ENCODE peak calls at places on chromosomes 4 and X, in seven cellular contexts. V is HCT116, H is HepG2, B is K562, G is GM12878, C is SK-N-SH, T is H1. Z is an unnamed sample.

GRCh38 chr4:95387719-95388118 is 161.1 kb downstream of the UNC5C start:
- DNase-seq in V (no peak), H (no peak), B (no peak), G (no peak), C (no peak), T (no peak), Z (no peak)

GRCh38 chr4:168409089-168409801 is 71.0 kb downstream of the DDX60L start:
- DNase-seq in V (no peak), H (no peak), B (no peak), G (no peak), C (no peak), T (no peak), Z (no peak)

GRCh38 chrX:41382699-41383645 is 49.0 kb downstream of the DDX3X start:
- DNase-seq in V (peak), H (no peak), B (no peak), G (no peak), C (no peak), T (no peak), Z (no peak)

GRCh38 chr4:152894673-152895072 is 41.5 kb upstream of the FHDC1 start:
- DNase-seq in V (peak), H (no peak), B (no peak), G (no peak), C (no peak), T (no peak), Z (no peak)

GRCh38 chrX:136850441-136851175 is 29.9 kb downstream of the RBMX start:
- DNase-seq in V (no peak), H (no peak), B (no peak), G (no peak), C (no peak), T (no peak), Z (no peak)

GRCh38 chr4:138522366-138522765 is 280.2 kb upstream of the SLC7A11 start:
- DNase-seq in V (peak), H (peak), B (no peak), G (no peak), C (no peak), T (no peak), Z (peak)

GRCh38 chr4:173499568-173500535 is 30.2 kb downstream of the HAND2 start:
- DNase-seq in V (no peak), H (no peak), B (no peak), G (no peak), C (no peak), T (peak), Z (no peak)

GRCh38 chr4:19675172-19675811 is 576.4 kb upstream of the SLIT2 start:
- DNase-seq in V (no peak), H (no peak), B (no peak), G (no peak), C (no peak), T (no peak), Z (no peak)

GRCh38 chr4:78656968-78657445 is 105.4 kb downstream of the ANXA3 start:
- DNase-seq in V (no peak), H (no peak), B (no peak), G (no peak), C (no peak), T (no peak), Z (no peak)

GRCh38 chrX:124151195-124151594 is 181.3 kb upstream of the TEX13D start:
- DNase-seq in V (no peak), H (no peak), B (no peak), G (no peak), C (no peak), T (no peak), Z (no peak)

GRCh38 chr4:185597532-185598188 is 62.4 kb upstream of the PDLIM3 start:
- DNase-seq in V (peak), H (peak), B (peak), G (peak), C (peak), T (peak), Z (peak)

GRCh38 chrX:102958794-102959193 is 21.7 kb downstream of the RAB40AL start:
- DNase-seq in V (no peak), H (no peak), B (no peak), G (no peak), C (no peak), T (no peak), Z (no peak)

GRCh38 chrX:139213241-139213709 is 317.3 kb upstream of the F9 start:
- DNase-seq in V (no peak), H (peak), B (peak), G (no peak), C (no peak), T (no peak), Z (no peak)

GRCh38 chr4:122142687-122143086 is 9.4 kb upstream of the BLTP1 start:
- DNase-seq in V (no peak), H (no peak), B (no peak), G (no peak), C (no peak), T (no peak), Z (no peak)

GRCh38 chr4:138919094-138919936 is 96.3 kb upstream of the NOCT start:
- DNase-seq in V (peak), H (peak), B (peak), G (peak), C (peak), T (peak), Z (peak)

GRCh38 chr4:25859429-25860148 is 3.2 kb downstream of the SEL1L3 start:
- DNase-seq in V (no peak), H (no peak), B (no peak), G (no peak), C (peak), T (no peak), Z (no peak)

GRCh38 chr4:14994242-14994641 is 8.0 kb upstream of the CPEB2 start:
- DNase-seq in V (no peak), H (no peak), B (no peak), G (no peak), C (no peak), T (no peak), Z (no peak)

GRCh38 chr4:121551881-121552280 is 144.9 kb downstream of the ANXA5 start:
- DNase-seq in V (no peak), H (peak), B (no peak), G (no peak), C (no peak), T (no peak), Z (no peak)

DNA sequence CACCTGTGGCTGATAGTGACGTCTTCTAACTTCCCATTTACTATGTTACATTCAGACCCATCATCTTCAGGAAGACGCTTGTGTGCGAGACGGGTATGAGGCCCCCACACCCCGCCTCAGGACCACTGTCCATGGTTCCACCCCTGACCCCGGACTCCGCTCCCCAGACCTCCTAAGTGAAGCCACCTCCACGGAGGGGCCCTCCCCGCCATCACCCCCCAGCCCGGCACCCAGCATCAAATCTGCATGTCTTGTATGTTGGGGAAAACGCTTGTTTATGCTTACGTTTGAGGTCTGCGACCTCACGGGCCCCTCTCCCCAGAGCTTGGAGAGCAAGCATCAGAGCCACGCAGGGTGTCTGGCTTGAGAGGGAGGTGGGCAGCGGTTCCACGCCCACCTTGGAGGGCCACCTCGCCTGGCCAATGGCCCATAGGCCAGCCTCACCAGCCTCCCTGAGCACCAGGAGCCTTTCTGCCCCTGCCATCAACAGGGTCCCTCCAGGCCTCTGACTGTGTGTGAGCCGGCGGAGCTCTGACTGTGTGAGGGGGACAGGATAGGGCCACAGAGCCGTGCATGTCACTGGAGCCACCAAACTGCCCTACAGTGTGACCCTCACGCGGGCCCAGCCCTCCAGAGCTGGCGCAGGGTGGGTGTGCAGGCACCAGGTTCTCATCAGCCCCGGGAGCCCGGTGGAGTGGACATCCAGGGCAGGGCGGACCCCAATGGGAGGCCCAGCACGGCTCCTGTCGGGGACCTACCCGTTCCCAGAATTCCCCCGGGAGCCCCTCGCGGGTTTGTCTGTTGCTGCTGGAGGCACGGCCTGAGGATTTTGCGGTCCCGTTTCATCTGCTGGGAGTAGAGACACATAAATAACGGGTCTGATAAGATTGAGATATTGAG is 88.4 kb upstream of the NKX1-1 start:
- DNase-seq in V (no peak), H (no peak), B (no peak), G (no peak), C (peak), T (no peak), Z (no peak)
- TF ChIP-seq JUND in V (no peak), H (no peak), B (no peak), G (no peak), C (no peak), T (no peak), Z (no peak)

GRCh38 chr4:101153653-101154052 is 193.7 kb downstream of the PPP3CA start:
- DNase-seq in V (no peak), H (no peak), B (no peak), G (no peak), C (no peak), T (no peak), Z (no peak)
- TF ChIP-seq JUND in V (no peak), H (no peak), B (no peak), G (no peak), C (no peak), T (no peak), Z (no peak)

DNA sequence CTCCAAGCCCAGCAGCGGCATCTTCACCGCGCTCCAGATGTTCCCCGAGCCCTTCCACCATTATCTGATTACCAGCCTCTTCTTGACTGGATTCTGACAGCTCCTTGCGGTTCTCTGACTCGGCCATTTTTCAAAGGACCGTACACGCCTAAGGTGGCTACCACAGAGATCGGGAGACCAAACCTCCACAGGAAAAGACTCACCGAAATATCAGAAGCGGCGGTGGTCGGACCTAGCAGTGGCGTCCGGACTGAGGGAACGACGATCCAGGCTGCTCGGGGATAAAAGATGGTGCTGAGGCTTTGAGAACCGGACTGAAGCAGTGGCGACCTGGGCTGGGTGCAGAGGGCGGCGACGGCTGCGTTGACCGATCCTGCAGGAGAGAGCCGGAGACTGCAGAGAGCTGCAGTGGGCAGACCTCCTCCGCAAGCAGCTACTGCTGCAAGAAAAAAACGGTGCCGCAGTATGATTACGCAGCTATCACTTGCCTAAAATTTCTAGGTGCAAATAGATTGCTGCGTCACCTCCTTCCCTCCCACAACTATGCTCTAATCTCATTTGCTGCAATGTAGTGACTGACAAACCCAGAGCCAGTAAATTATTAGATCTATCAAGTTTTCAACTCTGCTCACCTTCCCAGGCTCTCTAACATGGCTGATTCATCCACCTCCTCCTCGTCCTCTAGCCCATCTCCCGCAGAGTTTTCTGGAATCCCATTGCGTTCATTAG is at the start of gene NAP1L2:
- DNase-seq in V (no peak), H (no peak), B (no peak), G (no peak), C (no peak), T (peak), Z (peak)
- TF ChIP-seq JUND in V (no peak), H (no peak), B (no peak), G (no peak), C (no peak), T (no peak), Z (no peak)

GRCh38 chrX:2136848-2137247 is 363.9 kb downstream of the DHRSX start:
- DNase-seq in V (no peak), H (no peak), B (no peak), G (no peak), C (no peak), T (no peak), Z (no peak)

GRCh38 chrX:2134782-2135181 is 366.0 kb downstream of the DHRSX start:
- DNase-seq in V (no peak), H (no peak), B (no peak), G (no peak), C (no peak), T (no peak), Z (no peak)

GRCh38 chrX:2135421-2135820 is 365.4 kb downstream of the DHRSX start:
- DNase-seq in V (no peak), H (no peak), B (no peak), G (no peak), C (no peak), T (no peak), Z (no peak)

DNA sequence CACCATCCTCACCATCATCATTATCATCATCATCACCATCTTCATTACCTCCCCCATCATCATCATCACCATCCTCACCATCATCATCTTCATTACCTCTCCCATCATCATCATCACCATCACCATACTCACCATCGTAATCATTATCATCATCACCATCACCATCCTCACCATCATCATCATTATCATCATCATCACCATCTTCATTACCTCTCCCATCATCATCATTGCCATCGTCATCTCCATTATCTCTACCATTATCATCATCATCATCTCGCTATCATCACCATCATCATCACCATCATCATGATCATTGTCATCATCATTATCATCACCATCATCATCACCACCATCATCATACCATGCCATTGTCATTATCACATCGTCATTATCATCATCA is 362.9 kb downstream of the DHRSX start:
- DNase-seq in V (no peak), H (no peak), B (no peak), G (no peak), C (no peak), T (no peak), Z (no peak)
- TF ChIP-seq JUND in V (no peak), H (no peak), B (no peak), G (no peak), C (no peak), T (no peak), Z (no peak)

GRCh38 chr4:40587826-40588225 is 41.8 kb downstream of the RBM47 start:
- DNase-seq in V (no peak), H (no peak), B (no peak), G (no peak), C (no peak), T (no peak), Z (peak)
- TF ChIP-seq JUND in V (no peak), H (no peak), B (no peak), G (no peak), C (no peak), T (no peak), Z (peak)

GRCh38 chrX:44068043-44068442 is 94.9 kb upstream of the NDP start:
- DNase-seq in V (no peak), H (no peak), B (no peak), G (no peak), C (no peak), T (no peak), Z (no peak)

GRCh38 chrX:44072631-44073030 is 99.4 kb upstream of the NDP start:
- DNase-seq in V (no peak), H (no peak), B (no peak), G (no peak), C (no peak), T (no peak), Z (no peak)

GRCh38 chrX:44071070-44071645 is 98.0 kb upstream of the NDP start:
- DNase-seq in V (no peak), H (no peak), B (no peak), G (no peak), C (no peak), T (no peak), Z (no peak)

GRCh38 chrX:44071847-44072545 is 98.8 kb upstream of the NDP start:
- DNase-seq in V (peak), H (no peak), B (no peak), G (no peak), C (no peak), T (no peak), Z (no peak)
- TF ChIP-seq JUND in V (no peak), H (no peak), B (no peak), G (no peak), C (no peak), T (no peak), Z (no peak)

Z was measured in T47D.